ENCODE peak calls at places on chromosomes 6 and 20, in six cellular contexts. K, X, W, J, Y and L are unnamed samples. For H3F3A, the result is how much of the 10 kb centered on the place peaks cover.

GRCh38 chr6:54801669-54802068 is 44.9 kb upstream of the FAM83B start:
- DNase-seq in K (peak), X (peak), W (no peak), J (no peak), Y (no peak), L (peak)

GRCh38 chr6:89133981-89134380 is 11.9 kb upstream of the PM20D2 start:
- DNase-seq in K (no peak), X (no peak), W (no peak), J (peak), Y (no peak), L (no peak)

GRCh38 chr6:3756516-3757010 is 5.0 kb upstream of the PXDC1 start:
- DNase-seq in K (no peak), X (no peak), W (no peak), J (no peak), Y (no peak), L (no peak)

GRCh38 chr6:82178084-82178758 is 69.3 kb downstream of the IBTK start:
- DNase-seq in K (peak), X (peak), W (no peak), J (no peak), Y (no peak), L (no peak)

GRCh38 chr20:63496404-63497120 is 2.3 kb downstream of the EEF1A2 start:
- DNase-seq in K (no peak), X (no peak), W (no peak), J (no peak), Y (no peak), L (no peak)

GRCh38 chr6:135739288-135739687 is 112.2 kb upstream of the PDE7B start:
- DNase-seq in K (peak), X (peak), W (no peak), J (no peak), Y (no peak), L (no peak)

GRCh38 chr20:15320941-15321340 is 983.5 kb upstream of the FLRT3 start:
- DNase-seq in K (peak), X (peak), W (no peak), J (no peak), Y (no peak), L (no peak)

GRCh38 chr6:36807750-36808149 is 31.5 kb downstream of the CPNE5 start:
- DNase-seq in K (no peak), X (no peak), W (no peak), J (peak), Y (no peak), L (no peak)

GRCh38 chr6:169291639-169292339 is 38.1 kb upstream of the THBS2 start:
- DNase-seq in K (peak), X (no peak), W (no peak), J (no peak), Y (no peak), L (no peak)

GRCh38 chr20:33985280-33985679 is 8.4 kb upstream of the RALY start:
- DNase-seq in K (no peak), X (no peak), W (no peak), J (no peak), Y (no peak), L (no peak)

GRCh38 chr6:35146453-35146852 is 5.3 kb upstream of the TCP11 start:
- DNase-seq in K (peak), X (peak), W (peak), J (peak), Y (peak), L (peak)

GRCh38 chr6:3531481-3531880 is 74.6 kb upstream of the SLC22A23 start:
- DNase-seq in K (no peak), X (no peak), W (no peak), J (no peak), Y (no peak), L (no peak)

GRCh38 chr6:53765270-53765669 is 29.5 kb upstream of the LRRC1 start:
- DNase-seq in K (no peak), X (no peak), W (no peak), J (no peak), Y (no peak), L (no peak)

GRCh38 chr6:141105481-141105880 is 1027.2 kb upstream of the GJE1 start:
- DNase-seq in K (peak), X (no peak), W (peak), J (peak), Y (no peak), L (no peak)

GRCh38 chr20:31704225-31705119 is 18.2 kb downstream of the BCL2L1 start:
- DNase-seq in K (peak), X (peak), W (peak), J (peak), Y (no peak), L (peak)

GRCh38 chr20:63021356-63022321 is 14.9 kb upstream of the BHLHE23 start:
- DNase-seq in K (no peak), X (no peak), W (no peak), J (no peak), Y (no peak), L (no peak)

GRCh38 chr6:19824058-19824807 is 12.9 kb upstream of the ID4 start:
- DNase-seq in K (peak), X (no peak), W (no peak), J (no peak), Y (no peak), L (no peak)

GRCh38 chr6:170099387-170099786 is 191.5 kb downstream of the DLL1 start:
- DNase-seq in K (no peak), X (no peak), W (no peak), J (no peak), Y (no peak), L (no peak)

GRCh38 chr20:62507991-62508640 is 32.3 kb upstream of the GATA5 start:
- DNase-seq in K (no peak), X (no peak), W (no peak), J (no peak), Y (no peak), L (no peak)

GRCh38 chr6:163406320-163406719 is 8.2 kb upstream of the QKI start:
- DNase-seq in K (peak), X (no peak), W (no peak), J (no peak), Y (no peak), L (no peak)

GRCh38 chr6:147078602-147079001 is 125.6 kb upstream of the STXBP5 start:
- DNase-seq in K (no peak), X (no peak), W (no peak), J (no peak), Y (no peak), L (no peak)

GRCh38 chr6:45830441-45831139 is 185.1 kb downstream of the CLIC5 start:
- DNase-seq in K (no peak), X (no peak), W (no peak), J (no peak), Y (peak), L (no peak)

GRCh38 chr6:107679457-107679856 is 144.7 kb downstream of the SCML4 start:
- DNase-seq in K (peak), X (no peak), W (no peak), J (peak), Y (no peak), L (no peak)

GRCh38 chr6:167699141-167700036 is 127.3 kb upstream of the AFDN start:
- DNase-seq in K (peak), X (peak), W (no peak), J (no peak), Y (no peak), L (no peak)

GRCh38 chr6:115796061-115796460 is 264.6 kb downstream of the FRK start:
- DNase-seq in K (no peak), X (peak), W (no peak), J (no peak), Y (no peak), L (no peak)

GRCh38 chr20:40326794-40327193 is 362.2 kb downstream of the MAFB start:
- DNase-seq in K (no peak), X (no peak), W (no peak), J (no peak), Y (no peak), L (no peak)

GRCh38 chr6:42899871-42900270 is 16.0 kb upstream of the PTCRA start:
- DNase-seq in K (no peak), X (no peak), W (peak), J (peak), Y (no peak), L (no peak)

GRCh38 chr6:158786645-158787304 is 32.4 kb downstream of the EZR start:
- DNase-seq in K (no peak), X (no peak), W (no peak), J (no peak), Y (no peak), L (no peak)

GRCh38 chr6:152391179-152391880 is 245.8 kb downstream of the SYNE1 start:
- DNase-seq in K (no peak), X (no peak), W (no peak), J (no peak), Y (no peak), L (no peak)

GRCh38 chr6:107655245-107655644 is 165.3 kb downstream of the SOBP start:
- DNase-seq in K (peak), X (no peak), W (peak), J (peak), Y (no peak), L (no peak)

GRCh38 chr6:144285548-144285797 is 338 bp downstream of the UTRN start:
- DNase-seq in K (no peak), X (peak), W (no peak), J (no peak), Y (peak), L (no peak)

GRCh38 chr6:97049254-97050004 is 124.9 kb downstream of the KLHL32 start:
- DNase-seq in K (peak), X (no peak), W (no peak), J (no peak), Y (peak), L (no peak)

GRCh38 chr20:39067526-39068216 is 105.5 kb downstream of the DHX35 start:
- DNase-seq in K (peak), X (no peak), W (no peak), J (no peak), Y (no peak), L (no peak)

GRCh38 chr6:67896476-67896875 is 738.6 kb upstream of the ADGRB3 start:
- DNase-seq in K (no peak), X (no peak), W (no peak), J (no peak), Y (no peak), L (no peak)

GRCh38 chr20:15859061-15859460 is 714.2 kb downstream of the KIF16B start:
- DNase-seq in K (no peak), X (no peak), W (no peak), J (no peak), Y (no peak), L (no peak)

GRCh38 chr20:21118138-21118537 is 7.7 kb upstream of the KIZ start:
- DNase-seq in K (no peak), X (peak), W (no peak), J (no peak), Y (no peak), L (no peak)

GRCh38 chr6:24876496-24877465 is 59.0 kb downstream of the RIPOR2 start:
- DNase-seq in K (no peak), X (no peak), W (peak), J (peak), Y (no peak), L (no peak)

GRCh38 chr20:23241416-23241815 is 109.2 kb upstream of the NXT1 start:
- DNase-seq in K (no peak), X (no peak), W (no peak), J (no peak), Y (no peak), L (no peak)

DNA sequence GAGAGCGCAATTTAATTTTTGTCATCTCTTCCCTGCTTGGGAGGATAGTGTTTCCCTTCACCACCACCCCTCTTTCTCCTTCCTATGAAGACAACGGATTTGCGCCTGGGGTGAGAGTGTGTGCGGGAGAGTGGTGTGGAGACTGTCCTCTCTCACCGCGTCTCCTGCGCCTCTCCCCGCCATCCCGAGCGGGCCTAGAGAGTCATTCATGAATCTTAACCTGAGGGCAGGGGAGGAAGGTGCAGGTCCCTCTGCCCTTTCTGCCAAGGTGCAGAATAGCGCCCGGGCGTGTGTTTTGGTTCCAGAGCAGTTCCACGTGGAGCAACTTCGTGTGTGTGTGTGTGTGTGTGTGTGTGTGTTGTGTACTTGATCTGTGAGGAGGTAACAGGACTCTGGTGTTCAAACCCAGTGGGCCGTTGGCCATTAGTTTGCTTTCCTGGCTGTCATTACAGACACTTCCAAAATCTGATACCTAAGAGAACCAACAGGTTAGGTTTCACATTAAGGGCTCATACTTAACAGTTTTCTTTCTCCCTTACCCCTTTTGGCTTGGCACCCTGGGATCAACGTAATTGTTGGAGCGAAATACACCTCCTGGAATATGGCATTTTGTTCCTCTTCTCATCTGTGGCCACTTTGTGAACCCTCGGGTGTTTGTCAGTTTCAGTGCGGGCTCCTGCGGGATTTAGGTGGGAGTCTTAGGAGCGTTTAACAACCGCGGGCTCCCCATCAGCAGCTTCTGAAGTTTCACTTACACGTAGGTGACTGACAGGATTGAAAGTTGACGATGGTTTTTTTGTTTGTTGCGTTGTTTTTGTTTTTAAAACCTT is 1.8 kb downstream of the EYA4 start:
- DNase-seq in K (no peak), X (no peak), W (peak), J (peak), Y (peak), L (peak)
- TF ChIP-seq EZH2 in K (no peak), X (no peak), W (peak), J (peak), Y (no peak), L (no peak)

DNA sequence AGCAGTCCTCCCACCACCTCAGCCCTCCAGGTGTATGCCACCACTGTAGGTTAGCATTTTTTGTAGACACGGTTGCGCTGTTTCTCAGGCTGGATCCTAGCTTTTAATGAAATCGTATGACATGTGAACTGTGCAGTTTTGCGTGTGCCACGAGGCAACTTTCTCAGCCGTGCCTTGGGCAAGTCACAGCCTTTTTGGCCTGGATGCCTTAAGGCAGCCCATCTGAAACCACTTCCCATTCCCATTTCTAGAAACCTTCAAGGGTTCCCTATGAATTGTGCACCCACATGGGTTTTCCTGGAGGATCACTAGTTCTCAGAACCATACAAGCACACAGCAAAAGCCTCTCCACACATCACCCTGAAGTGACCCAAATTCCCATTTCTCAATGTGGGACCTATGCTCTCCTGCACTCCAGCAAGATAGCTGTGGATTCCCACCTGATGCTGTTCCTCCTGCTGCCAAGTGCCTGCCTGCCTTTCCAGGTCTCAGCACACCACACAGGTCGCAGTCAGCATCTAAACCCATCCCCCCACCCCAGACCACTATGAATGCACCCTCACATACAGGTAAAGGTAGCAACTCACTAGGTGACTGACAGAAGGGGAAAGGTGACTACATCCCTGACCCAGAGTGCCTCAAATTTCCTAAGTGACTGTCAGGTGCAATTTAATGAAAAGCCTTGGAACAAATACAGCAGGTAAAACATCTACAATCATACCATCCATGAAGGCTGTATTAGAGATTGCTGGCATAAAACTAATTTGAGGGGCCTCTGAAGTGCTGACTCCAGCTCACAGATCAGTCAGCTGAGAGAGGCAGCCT is 28.8 kb downstream of the SNX5 start:
- DNase-seq in K (no peak), X (no peak), W (no peak), J (peak), Y (no peak), L (no peak)
- H3F3A ChIP-seq in K (half or more), X (under half), W (half or more), J (under half), Y (under half), L (half or more)

GRCh38 chr6:41321183-41321582 is 14.2 kb upstream of the NCR2 start:
- DNase-seq in K (no peak), X (no peak), W (no peak), J (no peak), Y (no peak), L (no peak)

GRCh38 chr6:41326092-41326491 is 9.3 kb upstream of the NCR2 start:
- DNase-seq in K (no peak), X (no peak), W (no peak), J (no peak), Y (no peak), L (no peak)

GRCh38 chr6:41327177-41327576 is 8.2 kb upstream of the NCR2 start:
- DNase-seq in K (no peak), X (no peak), W (no peak), J (no peak), Y (no peak), L (no peak)

GRCh38 chr6:41325446-41326066 is 9.9 kb upstream of the NCR2 start:
- DNase-seq in K (no peak), X (no peak), W (no peak), J (no peak), Y (no peak), L (no peak)
- TF ChIP-seq EZH2 in K (no peak), X (no peak), W (no peak), J (no peak), Y (no peak), L (no peak)

GRCh38 chr6:117513174-117513573 is 30.7 kb downstream of the DCBLD1 start:
- DNase-seq in K (no peak), X (no peak), W (peak), J (peak), Y (no peak), L (no peak)
- H3F3A ChIP-seq in K (under half), X (under half), W (under half), J (under half), Y (under half), L (under half)

GRCh38 chr20:7207186-7207585 is 439.7 kb downstream of the BMP2 start:
- DNase-seq in K (no peak), X (peak), W (no peak), J (no peak), Y (no peak), L (no peak)
- TF ChIP-seq EZH2 in K (no peak), X (no peak), W (no peak), J (no peak), Y (no peak), L (no peak)

DNA sequence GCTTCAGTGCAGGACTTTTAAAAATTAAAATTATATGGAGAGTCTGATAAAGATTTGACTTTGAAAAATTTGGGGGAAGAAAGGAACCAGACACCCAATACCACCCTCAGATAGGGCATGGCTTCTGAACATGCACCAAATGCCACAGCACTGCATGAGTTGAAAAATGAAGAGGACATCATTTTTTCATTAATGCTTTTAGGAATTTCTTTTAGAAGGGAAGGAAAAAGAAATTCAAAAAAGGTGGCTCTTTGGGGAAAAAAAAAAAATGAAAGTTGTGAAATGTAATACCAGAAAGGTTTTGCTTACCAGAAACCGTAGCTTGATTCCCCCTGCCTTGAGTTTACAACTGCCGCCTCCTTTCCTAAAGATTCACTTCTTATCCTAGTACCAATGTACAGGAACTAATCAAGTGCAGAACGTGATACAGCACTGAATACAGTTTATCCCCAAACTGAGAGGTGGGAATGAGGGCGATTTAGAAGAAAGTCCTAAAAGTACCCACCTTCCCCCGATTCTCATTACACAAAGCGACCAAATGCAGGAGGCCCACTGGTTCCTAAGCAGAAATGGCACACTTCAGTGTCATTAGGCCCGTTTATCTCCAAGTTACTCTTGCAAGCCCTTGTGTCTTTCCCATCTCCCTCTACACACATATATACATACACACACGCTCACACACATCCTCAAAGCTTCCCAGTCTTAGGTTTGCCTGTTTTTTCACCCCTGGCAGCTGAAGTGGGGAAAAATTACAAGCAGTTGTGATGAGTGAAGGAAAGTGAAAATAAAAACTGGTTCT is 2.8 kb downstream of the PPP1R10 start:
- DNase-seq in K (no peak), X (no peak), W (peak), J (no peak), Y (no peak), L (no peak)
- H3F3A ChIP-seq in K (half or more), X (under half), W (under half), J (under half), Y (under half), L (half or more)